ENCODE peak calls at places on chromosomes 5 and 9, in five cellular contexts. G is HL-60, Z is IMR-90, H is brain microvascular endothelial cell, I is MM.1S. K is an unnamed sample.

GRCh38 chr5:125372694-125373621 is 626.5 kb upstream of the ZNF608 start:
- DNase-seq in G (no peak), I (no peak), H (peak; percentile 63), Z (peak; percentile 77), K (no peak)

GRCh38 chr5:392431-392988 is 50.5 kb upstream of the EXOC3 start:
- DNase-seq in H (no peak), G (peak; percentile 98), Z (peak; percentile 58), I (no peak), K (no peak)

GRCh38 chr9:76379494-76379893 is 14.7 kb downstream of the RFK start:
- DNase-seq in Z (no peak), I (no peak), H (no peak), G (no peak), K (no peak)

GRCh38 chr5:83472508-83473343 is 1.2 kb downstream of the VCAN start:
- DNase-seq in Z (no peak), I (peak; percentile 48), G (no peak), H (no peak), K (peak; percentile 50)

GRCh38 chr5:16508730-16509531 is 43.3 kb upstream of the ZNF622 start:
- DNase-seq in H (no peak), I (no peak), G (peak; percentile 78), Z (no peak), K (peak; percentile 74)

GRCh38 chr9:91126761-91127420 is 234.8 kb downstream of the AUH start:
- DNase-seq in H (no peak), G (no peak), I (no peak), Z (peak; percentile 95), K (no peak)

GRCh38 chr5:158284242-158284641 is 425.3 kb upstream of the CLINT1 start:
- DNase-seq in H (no peak), I (no peak), G (no peak), Z (no peak), K (no peak)

GRCh38 chr5:72326298-72326649 is 6.1 kb downstream of the PTCD2 start:
- DNase-seq in G (no peak), I (no peak), Z (no peak), H (no peak), K (no peak)

GRCh38 chr5:76544268-76544926 is 78.8 kb downstream of the F2RL2 start:
- DNase-seq in H (peak; percentile 39), G (peak; percentile 28), I (peak; percentile 48), Z (peak; percentile 13), K (peak; percentile 70)

GRCh38 chr5:135498662-135498995 is 37.1 kb downstream of the NEUROG1 start:
- DNase-seq in G (no peak), H (no peak), I (no peak), Z (no peak), K (no peak)

GRCh38 chr5:135501965-135502364 is 33.8 kb downstream of the NEUROG1 start:
- DNase-seq in G (no peak), H (no peak), Z (no peak), I (no peak), K (no peak)

GRCh38 chr5:135505973-135506372 is 29.8 kb downstream of the NEUROG1 start:
- DNase-seq in G (no peak), Z (peak; percentile 25), H (no peak), I (no peak), K (no peak)

GRCh38 chr5:135504376-135504775 is 31.4 kb downstream of the NEUROG1 start:
- DNase-seq in I (no peak), H (no peak), Z (no peak), G (no peak), K (no peak)

GRCh38 chr5:135502836-135503520 is 32.8 kb downstream of the NEUROG1 start:
- DNase-seq in I (no peak), H (no peak), G (no peak), Z (no peak), K (no peak)
- TF ChIP-seq CTCF in I (no peak), H (no peak), G (no peak), Z (no peak), K (no peak)

GRCh38 chr5:40074801-40075200 is 604.9 kb upstream of the PTGER4 start:
- DNase-seq in G (no peak), Z (no peak), I (no peak), H (no peak), K (no peak)
- TF ChIP-seq CTCF in G (no peak), Z (no peak), I (no peak), H (no peak), K (no peak)

DNA sequence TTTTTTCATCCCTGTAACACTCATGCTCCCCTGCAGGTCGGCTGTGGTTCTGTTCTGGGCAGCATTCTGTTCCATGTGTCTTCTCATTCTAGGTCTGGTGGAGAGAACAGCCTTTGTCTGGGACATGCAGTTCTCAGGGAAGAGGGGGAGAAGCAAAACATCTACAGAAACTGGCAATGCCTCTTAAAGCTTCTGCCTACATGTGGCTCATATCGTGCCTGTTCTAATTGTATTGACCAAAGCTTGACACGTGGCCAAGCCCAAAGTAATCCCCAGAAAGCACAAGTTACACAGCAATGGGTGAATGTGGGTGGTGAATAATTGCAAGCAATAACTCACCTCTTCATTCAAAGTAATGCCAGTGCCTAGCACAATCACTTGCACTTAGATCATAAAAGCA is 218.2 kb upstream of the IL12B start:
- DNase-seq in Z (no peak), G (no peak), I (no peak), H (no peak), K (no peak)
- TF ChIP-seq CTCF in Z (no peak), G (no peak), I (no peak), H (no peak), K (no peak)

GRCh38 chr9:137286980-137287383 is 9.5 kb downstream of the TOR4A start:
- DNase-seq in G (peak; percentile 63), H (peak; percentile 74), I (peak; percentile 48), Z (peak; percentile 59), K (peak; percentile 75)
- TF ChIP-seq CTCF in G (peak; percentile 49), H (peak; percentile 80), I (peak; percentile 53), Z (peak; percentile 55), K (peak; percentile 34)

GRCh38 chr5:52943808-52944207 is 45.3 kb upstream of the ITGA2 start:
- DNase-seq in H (no peak), I (no peak), G (no peak), Z (no peak), K (no peak)

GRCh38 chr5:52945040-52945439 is 44.1 kb upstream of the ITGA2 start:
- DNase-seq in H (no peak), I (peak; percentile 9), G (no peak), Z (no peak), K (no peak)

GRCh38 chr5:52947851-52948250 is 41.3 kb upstream of the ITGA2 start:
- DNase-seq in I (no peak), H (no peak), Z (peak; percentile 37), G (no peak), K (no peak)

GRCh38 chr5:52947208-52947607 is 41.9 kb upstream of the ITGA2 start:
- DNase-seq in Z (peak; percentile 56), H (no peak), I (no peak), G (no peak), K (no peak)

DNA sequence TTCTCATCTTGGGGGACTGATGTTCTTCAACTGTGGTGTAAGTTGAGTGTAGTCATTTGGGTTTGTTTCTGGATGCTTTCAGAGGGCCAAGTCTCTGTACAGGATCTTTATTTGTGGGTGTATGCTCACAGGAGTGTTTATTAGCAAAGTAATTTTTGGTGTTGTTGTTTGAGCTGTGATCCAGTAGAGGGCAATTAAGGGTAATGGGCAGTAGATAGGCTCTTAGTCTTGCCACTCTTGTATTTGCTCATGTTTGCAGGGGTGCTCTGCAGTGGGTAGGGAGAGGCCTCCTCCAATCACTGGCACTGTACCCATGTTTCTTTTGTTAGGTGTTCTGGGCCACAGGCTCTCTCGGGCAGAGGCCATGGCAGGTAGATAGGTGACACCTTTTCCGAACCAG is 45.9 kb upstream of the ITGA2 start:
- DNase-seq in H (no peak), G (no peak), I (peak; percentile 14), Z (no peak), K (no peak)
- TF ChIP-seq CTCF in H (peak; percentile 35), G (no peak), I (peak; percentile 30), Z (peak; percentile 17), K (peak; percentile 34)

DNA sequence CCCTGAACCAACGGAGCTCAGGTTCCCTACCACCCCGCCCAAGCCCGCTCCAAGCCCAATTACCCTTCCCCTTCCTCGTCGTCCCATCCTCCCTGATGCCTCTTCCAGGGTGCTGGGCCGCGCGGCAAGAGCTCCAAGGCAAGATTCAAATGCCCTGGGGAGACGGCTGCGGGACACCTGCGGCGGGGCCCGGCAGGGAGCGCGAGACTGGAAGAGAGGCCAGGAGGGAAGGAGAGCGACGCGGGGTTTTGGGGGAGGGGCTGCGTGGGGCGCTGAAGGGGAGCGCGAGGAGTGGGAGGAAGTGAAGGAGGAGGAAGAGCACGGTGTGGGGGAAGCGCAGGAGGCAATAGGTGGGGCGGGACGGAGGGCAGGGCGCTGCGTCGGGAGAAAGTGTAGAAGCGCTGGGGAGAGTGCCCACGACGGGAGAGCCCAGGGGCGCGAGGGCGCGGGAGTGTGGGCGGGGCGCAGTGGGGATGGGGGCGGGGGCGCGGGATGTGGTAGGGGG is 975 bp upstream of the NXNL2 start:
- DNase-seq in H (no peak), Z (peak; percentile 57), G (peak; percentile 50), I (no peak), K (peak; percentile 47)
- TF ChIP-seq CTCF in H (peak; percentile 29), Z (no peak), G (no peak), I (no peak), K (no peak)